ENCODE peak calls at places on chromosomes 12 and 14, in six cellular contexts. A, Z, B, L, J and F are unnamed samples.

GRCh38 chr12:4270670-4271432 is 2.7 kb upstream of the CCND2 start:
- DNase-seq in A (no peak), Z (no peak), B (peak), L (no peak), J (peak), F (peak)

GRCh38 chr14:71728386-71728785 is 203.8 kb upstream of the RGS6 start:
- DNase-seq in A (no peak), Z (no peak), B (no peak), L (no peak), J (no peak), F (no peak)

GRCh38 chr12:43238281-43238680 is 313.7 kb downstream of the ADAMTS20 start:
- DNase-seq in A (no peak), Z (no peak), B (no peak), L (no peak), J (no peak), F (peak)

GRCh38 chr12:21656931-21657335 is 709 bp downstream of the LDHB start:
- DNase-seq in A (peak), Z (no peak), B (peak), L (peak), J (peak), F (peak)

GRCh38 chr12:120067901-120068300 is 48.7 kb downstream of the RAB35 start:
- DNase-seq in A (no peak), Z (no peak), B (peak), L (no peak), J (no peak), F (no peak)

GRCh38 chr12:9869307-9870161 is at the start of gene CLEC2B:
- DNase-seq in A (no peak), Z (no peak), B (no peak), L (peak), J (no peak), F (peak)

GRCh38 chr12:66823857-66824570 is 145.1 kb upstream of the GRIP1 start:
- DNase-seq in A (peak), Z (no peak), B (no peak), L (peak), J (peak), F (no peak)

GRCh38 chr14:101087614-101088394 is 184.3 kb upstream of the RTL1 start:
- DNase-seq in A (no peak), Z (no peak), B (peak), L (no peak), J (no peak), F (no peak)

GRCh38 chr12:127911289-127911688 is 355.7 kb upstream of the TMEM132C start:
- DNase-seq in A (no peak), Z (no peak), B (no peak), L (no peak), J (no peak), F (no peak)

GRCh38 chr14:86057018-86057667 is 527.2 kb downstream of the FLRT2 start:
- DNase-seq in A (no peak), Z (no peak), B (no peak), L (peak), J (no peak), F (peak)

GRCh38 chr14:100620437-100621100 is 33.4 kb upstream of the BEGAIN start:
- DNase-seq in A (no peak), Z (no peak), B (peak), L (no peak), J (no peak), F (no peak)

GRCh38 chr12:7180685-7181084 is 8.8 kb upstream of the PEX5 start:
- DNase-seq in A (no peak), Z (no peak), B (no peak), L (no peak), J (no peak), F (no peak)

GRCh38 chr14:96592591-96593388 is 90.6 kb downstream of the PAPOLA start:
- DNase-seq in A (no peak), Z (no peak), B (peak), L (peak), J (no peak), F (peak)

GRCh38 chr12:96710127-96710745 is 196.8 kb upstream of the NEDD1 start:
- DNase-seq in A (peak), Z (no peak), B (no peak), L (peak), J (no peak), F (no peak)

GRCh38 chr12:1695836-1696670 is 5.2 kb downstream of the ADIPOR2 start:
- DNase-seq in A (no peak), Z (no peak), B (no peak), L (no peak), J (no peak), F (no peak)

GRCh38 chr12:41008472-41008871 is 179.6 kb upstream of the PDZRN4 start:
- DNase-seq in A (no peak), Z (no peak), B (no peak), L (peak), J (no peak), F (no peak)

GRCh38 chr12:106709068-106709511 is 65.4 kb upstream of the RIC8B start:
- DNase-seq in A (no peak), Z (no peak), B (peak), L (no peak), J (peak), F (no peak)

GRCh38 chr12:11862794-11863193 is 207.9 kb upstream of the BCL2L14 start:
- DNase-seq in A (no peak), Z (no peak), B (no peak), L (no peak), J (peak), F (no peak)
- TF ChIP-seq POLR2A in A (no peak), Z (no peak), B (no peak), L (no peak), J (no peak), F (no peak)

DNA sequence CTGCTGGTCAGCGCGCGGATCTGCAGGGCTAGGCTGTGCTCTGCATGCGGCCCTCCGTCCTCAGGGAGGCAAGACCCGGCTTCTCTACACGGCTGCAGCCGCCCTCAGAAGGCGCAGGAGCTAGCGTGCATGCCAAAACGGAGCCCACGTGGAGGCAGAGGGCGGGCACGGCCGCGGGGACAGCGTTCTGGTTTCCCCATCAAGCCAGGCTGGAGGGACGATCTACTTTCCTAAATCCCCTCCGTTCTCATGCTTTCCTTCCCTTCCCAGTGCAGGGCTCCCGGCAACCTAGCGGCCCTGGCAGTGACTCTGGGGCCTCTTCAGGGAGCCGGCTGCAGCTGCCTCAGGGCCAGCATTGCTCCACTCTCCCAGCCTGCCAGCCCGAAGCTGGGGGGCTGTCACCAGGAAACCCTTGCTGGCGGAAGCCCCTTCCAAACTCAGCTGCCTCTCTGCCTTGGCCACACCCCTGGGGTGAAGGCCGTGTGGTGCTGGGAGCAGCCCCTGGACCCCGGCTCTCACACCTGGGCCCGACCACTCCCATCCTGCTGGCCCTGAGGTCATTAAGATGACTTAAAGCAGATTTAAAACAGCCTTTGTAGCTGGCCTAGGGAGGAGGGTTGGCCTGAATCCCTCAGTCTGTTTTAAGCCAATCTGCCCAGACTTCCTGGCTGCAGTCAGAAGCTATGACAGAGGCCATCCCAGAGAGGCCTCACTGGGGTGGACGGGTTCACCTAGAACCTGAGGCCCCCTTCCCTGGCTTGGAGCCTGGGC is 9.2 kb upstream of the GOLGA3 start:
- DNase-seq in A (no peak), Z (no peak), B (no peak), L (no peak), J (no peak), F (no peak)
- TF ChIP-seq POLR2A in A (no peak), Z (no peak), B (no peak), L (no peak), J (no peak), F (no peak)

GRCh38 chr14:68792830-68793733 is at the start of gene ZFP36L1:
- DNase-seq in A (peak), Z (peak), B (peak), L (peak), J (peak), F (peak)
- TF ChIP-seq POLR2A in A (peak), Z (peak), B (peak), L (peak), J (peak), F (peak)

GRCh38 chr14:94450722-94451090 is 1.9 kb downstream of the SERPINA11 start:
- DNase-seq in A (no peak), Z (no peak), B (no peak), L (no peak), J (no peak), F (no peak)

GRCh38 chr14:94451826-94452225 is 774 bp downstream of the SERPINA11 start:
- DNase-seq in A (no peak), Z (no peak), B (no peak), L (no peak), J (no peak), F (no peak)

GRCh38 chr14:94449930-94450329 is 2.7 kb downstream of the SERPINA11 start:
- DNase-seq in A (no peak), Z (no peak), B (peak), L (no peak), J (no peak), F (no peak)

GRCh38 chr14:94447986-94448808 is 4.4 kb downstream of the SERPINA11 start:
- DNase-seq in A (peak), Z (no peak), B (no peak), L (no peak), J (no peak), F (no peak)

GRCh38 chr14:94451091-94451751 is 1.4 kb downstream of the SERPINA11 start:
- DNase-seq in A (no peak), Z (no peak), B (peak), L (no peak), J (no peak), F (no peak)
- TF ChIP-seq POLR2A in A (no peak), Z (no peak), B (no peak), L (no peak), J (no peak), F (no peak)